ENCODE peak calls at places on chromosomes 5 and 9, in four cellular contexts. Z is brain microvascular endothelial cell, S is psoas muscle, J is RWPE2. K is an unnamed sample.
A peak's percentile ranks its signal among the peaks of the same experiment; 100 is the strongest.

GRCh38 chr9:117672397-117672796 is 31.8 kb upstream of the TLR4 start:
- DNase-seq in Z (peak; percentile 56), S (no peak), J (no peak), K (no peak)

GRCh38 chr9:123871781-123872180 is 58.1 kb downstream of the DENND1A start:
- DNase-seq in Z (no peak), S (no peak), J (no peak), K (no peak)

GRCh38 chr5:111748304-111748763 is 8.7 kb downstream of the NREP start:
- DNase-seq in Z (peak; percentile 94), S (no peak), J (peak; percentile 82), K (no peak)

GRCh38 chr5:79091064-79091463 is 20.5 kb upstream of the BHMT start:
- DNase-seq in Z (no peak), S (no peak), J (no peak), K (no peak)

GRCh38 chr9:22111871-22112247 is 102.8 kb upstream of the CDKN2B start:
- DNase-seq in Z (peak; percentile 52), S (no peak), J (no peak), K (no peak)

GRCh38 chr9:98172604-98173003 is 19.8 kb downstream of the CORO2A start:
- DNase-seq in Z (no peak), S (no peak), J (no peak), K (no peak)

GRCh38 chr5:41968153-41968723 is 43.2 kb downstream of the FBXO4 start:
- DNase-seq in Z (no peak), S (no peak), J (no peak), K (no peak)

GRCh38 chr5:139446956-139447779 is 7.8 kb upstream of the DNAJC18 start:
- DNase-seq in Z (no peak), S (no peak), J (no peak), K (no peak)

GRCh38 chr9:138038244-138038671 is 160.7 kb downstream of the CACNA1B start:
- DNase-seq in Z (no peak), S (no peak), J (no peak), K (no peak)

GRCh38 chr5:37786855-37787254 is 53.0 kb downstream of the GDNF start:
- DNase-seq in Z (peak; percentile 20), S (no peak), J (no peak), K (no peak)

GRCh38 chr5:20323323-20323722 is 335.3 kb upstream of the CDH18 start:
- DNase-seq in Z (no peak), S (no peak), J (no peak), K (no peak)

GRCh38 chr5:139634028-139634325 is 14.2 kb upstream of the CXXC5 start:
- DNase-seq in Z (no peak), S (no peak), J (no peak), K (peak; percentile 74)

GRCh38 chr9:132249123-132249522 is 87.3 kb downstream of the NTNG2 start:
- DNase-seq in Z (no peak), S (no peak), J (no peak), K (no peak)

GRCh38 chr9:33117816-33118215 is 41.3 kb upstream of the SMU1 start:
- DNase-seq in Z (no peak), S (no peak), J (no peak), K (peak; percentile 36)

GRCh38 chr9:74284596-74284995 is 212.5 kb upstream of the RORB start:
- DNase-seq in Z (no peak), S (no peak), J (no peak), K (no peak)

GRCh38 chr9:113885183-113886002 is 9.3 kb downstream of the ZNF618 start:
- DNase-seq in Z (no peak), S (no peak), J (no peak), K (no peak)

GRCh38 chr5:16554110-16554509 is 62.7 kb downstream of the RETREG1 start:
- DNase-seq in Z (no peak), S (no peak), J (no peak), K (no peak)

GRCh38 chr9:108412755-108413154 is 443.0 kb downstream of the ACTL7B start:
- DNase-seq in Z (no peak), S (no peak), J (no peak), K (no peak)

GRCh38 chr5:160061770-160062169 is 52.8 kb downstream of the TTC1 start:
- DNase-seq in Z (no peak), S (no peak), J (no peak), K (no peak)

DNA sequence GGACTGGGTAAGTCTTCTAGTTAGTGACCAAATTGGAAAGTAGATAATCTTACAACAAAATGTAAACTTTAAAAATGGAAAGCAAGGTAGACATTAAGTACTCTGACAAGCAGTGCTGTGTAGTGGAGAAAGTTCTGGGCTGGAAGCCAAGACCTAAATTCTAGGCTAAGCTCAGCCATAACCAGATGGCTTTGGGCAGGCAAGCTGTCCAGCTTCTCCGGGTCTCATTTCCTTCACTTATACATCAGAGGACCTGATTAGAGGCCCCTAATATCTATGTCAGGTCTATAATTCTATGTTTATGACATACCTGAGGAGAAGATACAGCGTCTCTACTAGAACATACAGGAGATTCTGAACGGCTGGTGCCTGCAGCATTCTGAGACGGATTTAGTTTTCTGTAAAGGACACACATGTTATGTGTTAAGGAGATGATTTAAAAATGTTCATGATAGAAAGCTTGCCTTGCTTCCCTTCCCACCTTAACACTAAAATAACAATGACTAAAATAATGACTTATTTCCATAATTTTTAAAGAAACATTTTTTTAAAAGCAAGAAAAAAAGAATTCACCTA is 61.2 kb downstream of the ELL2 start:
- DNase-seq in Z (peak; percentile 54), S (no peak), J (no peak), K (no peak)
- H3K36me3 ChIP-seq in Z (peaks cover 30% of the 10 kb centered on the region), S (peaks cover 9% of the 10 kb centered on the region), J (peaks cover 87% of the 10 kb centered on the region), K (peaks cover 77% of the 10 kb centered on the region)

GRCh38 chr5:57845025-57845424 is 362.4 kb upstream of the ACTBL2 start:
- DNase-seq in Z (no peak), S (no peak), J (no peak), K (no peak)

GRCh38 chr5:57853929-57854697 is 371.5 kb upstream of the ACTBL2 start:
- DNase-seq in Z (no peak), S (no peak), J (no peak), K (no peak)

GRCh38 chr5:57844410-57844809 is 361.8 kb upstream of the ACTBL2 start:
- DNase-seq in Z (no peak), S (peak; percentile 16), J (no peak), K (no peak)

GRCh38 chr5:57855831-57856230 is 373.2 kb upstream of the ACTBL2 start:
- DNase-seq in Z (no peak), S (no peak), J (no peak), K (no peak)

GRCh38 chr5:57850109-57850508 is 367.5 kb upstream of the ACTBL2 start:
- DNase-seq in Z (no peak), S (no peak), J (no peak), K (no peak)
- H3K36me3 ChIP-seq in Z (no peaks in the 10 kb centered on the region), S (no peaks in the 10 kb centered on the region), J (no peaks in the 10 kb centered on the region), K (no peaks in the 10 kb centered on the region)

DNA sequence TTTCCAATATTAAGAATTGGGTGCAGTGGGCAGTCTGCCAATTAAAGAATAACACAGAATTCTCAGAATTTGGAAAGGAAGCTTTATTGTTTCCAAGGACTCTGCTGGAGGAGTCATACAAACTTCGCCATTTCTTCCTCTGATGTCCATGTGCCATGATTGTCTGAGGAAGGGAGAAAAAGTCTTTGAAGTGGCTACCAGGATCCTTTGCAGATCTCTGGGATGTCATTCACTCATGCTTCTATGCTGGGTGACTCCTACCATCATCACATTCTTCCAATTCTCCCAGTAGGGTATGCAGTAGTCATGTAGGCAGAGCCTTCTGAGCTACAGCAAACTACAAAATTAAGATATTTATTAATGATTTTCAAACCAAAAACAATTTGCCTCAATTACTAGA is 3.2 kb upstream of the SMAD5 start:
- DNase-seq in Z (no peak), S (no peak), J (no peak), K (no peak)
- H3K36me3 ChIP-seq in Z (no peaks in the 10 kb centered on the region), S (no peaks in the 10 kb centered on the region), J (no peaks in the 10 kb centered on the region), K (no peaks in the 10 kb centered on the region)

DNA sequence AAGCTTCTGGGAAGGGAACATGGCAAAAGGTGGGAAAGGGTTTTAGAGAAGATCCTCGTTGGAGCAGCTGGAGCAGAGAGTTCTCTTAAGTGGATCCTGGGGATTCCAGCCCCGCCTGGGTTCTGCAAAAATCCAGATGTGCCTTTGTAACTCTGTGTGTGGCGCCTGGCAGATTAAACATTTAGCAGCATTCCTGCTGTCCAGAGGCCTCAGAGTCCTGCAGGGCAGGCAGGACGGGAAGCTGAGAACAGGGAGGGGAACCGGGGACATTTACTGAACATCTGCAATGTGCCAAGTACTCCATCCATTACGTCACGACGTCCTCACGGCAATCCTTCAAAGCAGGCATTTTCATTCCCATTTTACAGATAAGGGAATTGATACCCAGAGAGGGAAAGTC is 6.0 kb downstream of the EIF4E1B start:
- DNase-seq in Z (no peak), S (no peak), J (no peak), K (no peak)
- H3K36me3 ChIP-seq in Z (no peaks in the 10 kb centered on the region), S (no peaks in the 10 kb centered on the region), J (no peaks in the 10 kb centered on the region), K (no peaks in the 10 kb centered on the region)

GRCh38 chr5:113071401-113071800 is 94.8 kb downstream of the DCP2 start:
- DNase-seq in Z (no peak), S (no peak), J (no peak), K (no peak)

GRCh38 chr5:113070901-113071300 is 94.3 kb downstream of the DCP2 start:
- DNase-seq in Z (no peak), S (no peak), J (no peak), K (no peak)

DNA sequence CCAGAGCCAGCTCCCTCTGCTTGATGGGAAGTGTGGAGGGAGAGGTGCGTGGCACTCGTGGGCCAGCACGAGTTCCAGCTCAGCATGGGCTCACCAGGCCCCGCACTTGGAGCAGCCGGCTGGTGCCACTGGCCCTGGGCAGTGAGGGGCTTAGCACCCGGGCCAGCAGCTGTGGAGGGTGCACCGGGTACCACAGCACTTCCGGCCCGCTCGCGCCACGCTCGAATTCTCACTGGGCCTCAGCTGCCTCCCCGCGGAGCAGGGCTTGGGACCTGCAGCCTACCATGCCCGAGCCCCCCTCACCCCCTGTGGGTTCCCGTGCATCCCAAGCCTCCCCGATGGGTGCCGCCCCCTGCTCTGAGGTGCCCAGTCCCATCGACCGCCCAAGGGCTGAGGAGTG is 98.4 kb downstream of the DCP2 start:
- DNase-seq in Z (no peak), S (no peak), J (no peak), K (no peak)
- H3K36me3 ChIP-seq in Z (no peaks in the 10 kb centered on the region), S (peaks cover 3% of the 10 kb centered on the region), J (peaks cover 29% of the 10 kb centered on the region), K (peaks cover 5% of the 10 kb centered on the region)

DNA sequence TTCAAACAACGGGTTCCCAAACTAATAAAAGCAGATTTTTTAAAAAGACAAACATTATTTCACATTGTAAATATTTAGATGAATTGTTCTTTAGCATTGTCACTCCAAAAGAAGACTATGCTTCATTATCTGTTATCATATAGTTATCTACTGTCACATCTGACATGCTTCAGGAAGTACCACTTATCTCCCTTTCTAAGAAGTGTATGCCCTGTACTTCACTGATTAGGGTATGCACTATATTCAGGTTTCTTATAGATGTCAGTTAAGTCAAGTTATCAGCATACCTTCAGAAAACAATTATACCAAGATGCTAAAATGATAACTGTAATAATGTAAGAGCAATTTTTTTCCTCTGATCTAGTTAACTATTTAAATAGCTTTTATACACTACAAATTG is 40.4 kb downstream of the LMBRD2 start:
- DNase-seq in Z (no peak), S (no peak), J (no peak), K (no peak)
- H3K36me3 ChIP-seq in Z (no peaks in the 10 kb centered on the region), S (no peaks in the 10 kb centered on the region), J (peaks cover 25% of the 10 kb centered on the region), K (peaks cover 29% of the 10 kb centered on the region)

DNA sequence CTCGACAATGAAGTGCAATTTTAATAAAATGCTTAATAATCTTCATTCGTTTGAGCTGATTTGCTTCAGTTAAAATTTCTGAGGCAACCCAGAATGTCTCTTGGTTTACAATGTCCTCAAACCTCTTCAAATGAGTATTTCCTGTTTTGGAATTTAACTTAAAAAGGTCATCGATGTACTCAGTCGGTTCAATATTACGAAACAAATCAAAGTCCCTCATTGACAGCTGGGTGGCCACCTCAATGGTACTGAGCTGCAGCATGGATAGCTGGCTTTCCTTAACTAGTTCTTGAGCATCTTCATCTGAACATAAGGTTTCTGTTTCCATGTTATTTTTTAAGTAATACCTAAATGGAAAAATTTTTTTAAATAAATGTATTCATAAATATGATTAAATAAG is 173.3 kb downstream of the RAPGEF6 start:
- DNase-seq in Z (no peak), S (no peak), J (no peak), K (no peak)
- H3K36me3 ChIP-seq in Z (no peaks in the 10 kb centered on the region), S (no peaks in the 10 kb centered on the region), J (peaks cover 54% of the 10 kb centered on the region), K (peaks cover 29% of the 10 kb centered on the region)

K was measured in spleen.